ENCODE peak calls at places on chromosomes 11 and 22, in eight cellular contexts. Q is EL; J is H54; O is stimulated activated CD4-positive, alpha-beta T cell treated with anti-CD3 and anti-CD28 coated beads, Interleukin-2, amount 100 ng/mL, for 24 hours; N is psoas muscle; W is GM03348; F is mucosa of gallbladder; A is stimulated activated CD8-positive, alpha-beta memory T cell treated with anti-CD3 and anti-CD28 coated beads, Interleukin-4, amount 100 ng/mL, for 4 hours. H is an unnamed sample.
A peak's percentile ranks its signal among the peaks of the same experiment; 100 is the strongest.

GRCh38 chr11:28089378-28089777 is 18.6 kb downstream of the KIF18A start:
- DNase-seq in W (no peak), A (no peak), Q (peak; percentile 32), F (no peak), O (no peak), J (no peak), N (no peak), H (no peak)

GRCh38 chr11:108559340-108559739 is 34.2 kb downstream of the EXPH5 start:
- DNase-seq in J (no peak), A (no peak), Q (peak; percentile 62), O (no peak), W (peak; percentile 34), F (no peak), N (no peak), H (no peak)

GRCh38 chr11:78209478-78209877 is 20.8 kb downstream of the USP35 start:
- DNase-seq in A (no peak), J (no peak), Q (no peak), W (no peak), O (no peak), N (no peak), F (no peak), H (no peak)

GRCh38 chr22:21703684-21704316 is 31.8 kb downstream of the YPEL1 start:
- DNase-seq in W (no peak), A (no peak), J (no peak), F (no peak), Q (no peak), N (no peak), O (no peak), H (peak; percentile 66)

GRCh38 chr11:199004-199581 is 6.2 kb downstream of the SCGB1C1 start:
- DNase-seq in Q (no peak), A (no peak), F (peak; percentile 9), N (no peak), J (no peak), W (no peak), O (no peak), H (no peak)

GRCh38 chr22:24335529-24335928 is 64.9 kb downstream of the SPECC1L start:
- DNase-seq in F (no peak), A (no peak), N (no peak), J (no peak), Q (no peak), W (no peak), O (no peak), H (no peak)

GRCh38 chr11:92225563-92226308 is 1.1 kb downstream of the FAT3 start:
- DNase-seq in N (no peak), W (peak; percentile 66), O (no peak), J (no peak), Q (peak; percentile 50), F (no peak), A (no peak), H (peak; percentile 51)

GRCh38 chr11:34492806-34493414 is 20.7 kb downstream of the ELF5 start:
- DNase-seq in F (peak; percentile 63), O (peak; percentile 53), Q (peak; percentile 63), N (peak; percentile 37), W (peak; percentile 76), A (no peak), J (peak; percentile 32), H (no peak)

GRCh38 chr22:47618180-47618579 is 855.7 kb downstream of the TBC1D22A start:
- DNase-seq in O (no peak), J (no peak), N (no peak), W (no peak), Q (no peak), F (no peak), A (no peak), H (no peak)

GRCh38 chr22:46453006-46453828 is 84.2 kb downstream of the CELSR1 start:
- DNase-seq in A (no peak), O (no peak), F (no peak), W (no peak), Q (no peak), J (no peak), N (no peak), H (no peak)

GRCh38 chr11:57513911-57514537 is 1.5 kb downstream of the SLC43A1 start:
- DNase-seq in J (no peak), N (peak; percentile 39), A (no peak), Q (peak; percentile 52), O (peak; percentile 56), F (peak; percentile 44), W (peak; percentile 47), H (peak; percentile 74)

GRCh38 chr11:65552413-65552951 is 5.7 kb downstream of the LTBP3 start:
- DNase-seq in N (no peak), J (no peak), Q (no peak), A (no peak), W (no peak), O (no peak), F (no peak), H (no peak)

GRCh38 chr11:48101044-48101733 is 115.4 kb upstream of the OR4B1 start:
- DNase-seq in Q (no peak), O (no peak), J (no peak), W (no peak), F (no peak), A (no peak), N (no peak), H (no peak)

GRCh38 chr11:8766993-8767374 is 84.4 kb downstream of the RPL27A start:
- DNase-seq in Q (no peak), J (no peak), A (no peak), W (peak; percentile 27), N (no peak), F (no peak), O (no peak), H (no peak)

GRCh38 chr11:95884364-95884763 is 39.5 kb downstream of the MTMR2 start:
- DNase-seq in O (no peak), F (no peak), A (no peak), Q (peak; percentile 49), N (no peak), J (no peak), W (peak; percentile 17), H (no peak)

GRCh38 chr11:83827520-83827919 is 541.4 kb upstream of the CCDC90B start:
- DNase-seq in F (no peak), W (peak; percentile 62), N (no peak), Q (peak; percentile 71), O (no peak), A (no peak), J (no peak), H (no peak)

GRCh38 chr11:34266090-34266912 is 91.5 kb downstream of the ABTB2 start:
- DNase-seq in F (peak; percentile 23), N (peak; percentile 38), Q (peak; percentile 88), J (peak; percentile 32), O (no peak), W (peak; percentile 78), A (no peak), H (no peak)

GRCh38 chr11:63985812-63986155 is 454 bp upstream of the OTUB1 start:
- DNase-seq in A (no peak), N (no peak), F (peak; percentile 27), O (peak; percentile 77), Q (no peak), J (no peak), W (peak; percentile 60), H (peak; percentile 67)

GRCh38 chr11:64831411-64831891 is 13.0 kb downstream of the CDC42BPG start:
- DNase-seq in A (no peak), J (no peak), W (no peak), Q (no peak), N (no peak), O (no peak), F (no peak), H (no peak)

GRCh38 chr11:123390146-123390545 is 39.9 kb upstream of the GRAMD1B start:
- DNase-seq in J (no peak), F (no peak), O (no peak), N (no peak), Q (no peak), A (no peak), W (no peak), H (no peak)

GRCh38 chr22:43862882-43863202 is 529 bp upstream of the SULT4A1 start:
- DNase-seq in Q (no peak), A (no peak), O (no peak), J (no peak), N (no peak), F (no peak), W (no peak), H (peak; percentile 63)

GRCh38 chr22:19224985-19225384 is 46.4 kb upstream of the SLC25A1 start:
- DNase-seq in Q (no peak), W (no peak), N (no peak), O (no peak), F (no peak), J (no peak), A (no peak), H (no peak)

GRCh38 chr22:49718396-49718795 is 109.3 kb downstream of the BRD1 start:
- DNase-seq in F (no peak), A (no peak), O (no peak), N (no peak), W (no peak), Q (no peak), J (no peak), H (no peak)

GRCh38 chr22:29553391-29554224 is at the start of gene THOC5:
- DNase-seq in F (peak; percentile 95), N (peak; percentile 95), Q (peak; percentile 97), O (peak; percentile 90), A (peak; percentile 74), W (peak; percentile 98), J (peak; percentile 90), H (peak; percentile 96)

GRCh38 chr11:128914216-128915147 is 23.3 kb downstream of the KCNJ5 start:
- DNase-seq in J (no peak), Q (no peak), W (no peak), N (no peak), F (no peak), A (no peak), O (no peak), H (peak; percentile 39)

GRCh38 chr11:65506770-65507485 is 8.1 kb downstream of the MALAT1 start:
- DNase-seq in J (no peak), Q (peak; percentile 77), W (no peak), A (no peak), N (peak; percentile 59), O (peak; percentile 55), F (no peak), H (peak; percentile 78)

GRCh38 chr22:23213581-23214341 is 33.5 kb downstream of the BCR start:
- DNase-seq in W (no peak), Q (no peak), O (no peak), N (no peak), F (no peak), A (no peak), J (no peak), H (peak; percentile 10)

GRCh38 chr11:128054323-128054910 is 532.9 kb downstream of the ETS1 start:
- DNase-seq in Q (peak; percentile 28), O (no peak), J (no peak), F (no peak), A (no peak), W (peak; percentile 28), N (no peak), H (no peak)

GRCh38 chr22:46972901-46973831 is 210.7 kb downstream of the TBC1D22A start:
- DNase-seq in O (no peak), W (no peak), N (no peak), F (no peak), Q (no peak), J (no peak), A (no peak), H (no peak)

GRCh38 chr11:73334244-73335203 is 26.4 kb downstream of the ARHGEF17 start:
- DNase-seq in O (no peak), N (peak; percentile 91), Q (peak; percentile 95), W (peak; percentile 87), A (no peak), F (peak; percentile 76), J (peak; percentile 91), H (peak; percentile 95)

GRCh38 chr22:46087816-46088277 is 62.5 kb upstream of the PPARA start:
- DNase-seq in A (no peak), W (peak; percentile 94), J (no peak), F (peak; percentile 85), N (peak; percentile 93), O (peak; percentile 27), Q (peak; percentile 92), H (peak; percentile 94)

GRCh38 chr11:87125257-87125656 is 87.5 kb downstream of the TMEM135 start:
- DNase-seq in A (no peak), J (no peak), N (no peak), Q (no peak), W (peak; percentile 2), O (no peak), F (no peak), H (no peak)

GRCh38 chr11:118180300-118180703 is 3.9 kb upstream of the SCN2B start:
- DNase-seq in J (no peak), W (no peak), O (no peak), F (peak; percentile 34), A (no peak), N (peak; percentile 66), Q (peak; percentile 42), H (no peak)

GRCh38 chr22:33515733-33516297 is 404.5 kb downstream of the LARGE1 start:
- DNase-seq in W (no peak), A (no peak), F (no peak), O (no peak), N (no peak), J (no peak), Q (no peak), H (peak; percentile 76)